ENCODE peak calls at places on chromosomes 4 and X, in four cellular contexts. T is fibroblast of pulmonary artery, Q is fibroblast of lung, G is HCT116. V is an unnamed sample.

GRCh38 chr4:8365951-8366350 is 74.6 kb downstream of the ACOX3 start:
- DNase-seq in T (no peak), Q (no peak), G (no peak), V (no peak)

GRCh38 chrX:24479924-24480722 is 15.0 kb downstream of the PDK3 start:
- DNase-seq in T (no peak), Q (no peak), G (no peak), V (no peak)

GRCh38 chr4:30717208-30718020 is 2.8 kb upstream of the PCDH7 start:
- DNase-seq in T (peak), Q (peak), G (no peak), V (peak)

GRCh38 chr4:123616970-123617392 is 220.4 kb downstream of the SPRY1 start:
- DNase-seq in T (peak), Q (peak), G (no peak), V (peak)

GRCh38 chr4:40502220-40502619 is 127.4 kb downstream of the RBM47 start:
- DNase-seq in T (no peak), Q (no peak), G (no peak), V (no peak)

GRCh38 chrX:82648062-82648461 is 860.0 kb upstream of the POU3F4 start:
- DNase-seq in T (no peak), Q (no peak), G (no peak), V (peak)

GRCh38 chr4:83237591-83237990 is 47.0 kb downstream of the COQ2 start:
- DNase-seq in T (no peak), Q (no peak), G (no peak), V (no peak)

GRCh38 chrX:134661295-134661694 is 3.0 kb upstream of the PLAC1 start:
- DNase-seq in T (no peak), Q (no peak), G (no peak), V (no peak)

GRCh38 chrX:18220786-18221185 is at the start of gene BEND2:
- DNase-seq in T (no peak), Q (no peak), G (no peak), V (no peak)

GRCh38 chrX:51851507-51852085 is 41.8 kb upstream of the MAGED1 start:
- DNase-seq in T (no peak), Q (peak), G (no peak), V (no peak)

GRCh38 chrX:135973025-135973547 is 702 bp downstream of the MMGT1 start:
- DNase-seq in T (peak), Q (no peak), G (no peak), V (peak)

GRCh38 chr4:155548173-155548572 is 118.5 kb upstream of the GUCY1A1 start:
- DNase-seq in T (no peak), Q (peak), G (no peak), V (no peak)

GRCh38 chr4:155546451-155546850 is 120.2 kb upstream of the GUCY1A1 start:
- DNase-seq in T (no peak), Q (no peak), G (no peak), V (peak)

GRCh38 chr4:155552180-155552579 is 114.5 kb upstream of the GUCY1A1 start:
- DNase-seq in T (no peak), Q (peak), G (no peak), V (no peak)
- TF ChIP-seq CTCF in T (no peak), Q (no peak), G (no peak), V (no peak)

GRCh38 chr4:189940178-189941004 is at the start of gene FRG1:
- DNase-seq in T (peak), Q (peak), G (peak), V (peak)
- H3K4me3 ChIP-seq in T (peak), Q (peak), G (peak), V (peak)

GRCh38 chr4:157978680-157979361 is 194.0 kb downstream of the GASK1B start:
- DNase-seq in T (peak), Q (peak), G (peak), V (peak)
- TF ChIP-seq CTCF in T (peak), Q (peak), G (peak), V (peak)

GRCh38 chr4:153249199-153250154 is 45.2 kb downstream of the TRIM2 start:
- DNase-seq in T (peak), Q (peak), G (peak), V (peak)

GRCh38 chr4:153246446-153247115 is 42.3 kb downstream of the TRIM2 start:
- DNase-seq in T (no peak), Q (no peak), G (no peak), V (no peak)

GRCh38 chr4:153245775-153246174 is 41.5 kb downstream of the TRIM2 start:
- DNase-seq in T (no peak), Q (no peak), G (no peak), V (no peak)

GRCh38 chr4:153247116-153247490 is 42.9 kb downstream of the TRIM2 start:
- DNase-seq in T (no peak), Q (no peak), G (no peak), V (no peak)

GRCh38 chr4:153248641-153249198 is 44.5 kb downstream of the TRIM2 start:
- DNase-seq in T (no peak), Q (no peak), G (no peak), V (no peak)
- H3K4me3 ChIP-seq in T (peak), Q (peak), G (peak), V (peak)

V was measured in cardiac fibroblast.